ENCODE peak calls at places on chromosome 3, in seven cellular contexts. Q, J, F, O, P, L and I are unnamed samples.

GRCh38 chr3:11784962-11785361 is 61.7 kb downstream of the TAMM41 start:
- DNase-seq in Q (peak), J (no peak), F (no peak), O (no peak), P (no peak), L (no peak), I (no peak)

GRCh38 chr3:184563569-184563925 is 2.0 kb downstream of the EPHB3 start:
- DNase-seq in Q (no peak), J (no peak), F (no peak), O (no peak), P (no peak), L (no peak), I (no peak)

GRCh38 chr3:184600685-184601377 is 39.2 kb downstream of the EPHB3 start:
- DNase-seq in Q (no peak), J (no peak), F (no peak), O (peak), P (no peak), L (no peak), I (no peak)

GRCh38 chr3:174862101-174862500 is 3.0 kb downstream of the NAALADL2 start:
- DNase-seq in Q (no peak), J (no peak), F (no peak), O (peak), P (no peak), L (no peak), I (no peak)

GRCh38 chr3:29370021-29370420 is 89.2 kb downstream of the RBMS3 start:
- DNase-seq in Q (no peak), J (no peak), F (no peak), O (no peak), P (no peak), L (no peak), I (no peak)

GRCh38 chr3:12679468-12679867 is 15.6 kb upstream of the RAF1 start:
- DNase-seq in Q (peak), J (no peak), F (no peak), O (no peak), P (no peak), L (no peak), I (peak)

GRCh38 chr3:28850186-28850585 is 430.7 kb upstream of the RBMS3 start:
- DNase-seq in Q (peak), J (no peak), F (no peak), O (no peak), P (no peak), L (no peak), I (no peak)

GRCh38 chr3:126034481-126035361 is 49.2 kb downstream of the SLC41A3 start:
- DNase-seq in Q (no peak), J (no peak), F (no peak), O (no peak), P (no peak), L (peak), I (no peak)

GRCh38 chr3:168517514-168518071 is 421.9 kb upstream of the GOLIM4 start:
- DNase-seq in Q (no peak), J (peak), F (no peak), O (no peak), P (no peak), L (no peak), I (no peak)

GRCh38 chr3:196115678-196116083 is 33.8 kb upstream of the TFRC start:
- DNase-seq in Q (no peak), J (peak), F (no peak), O (no peak), P (no peak), L (no peak), I (no peak)

GRCh38 chr3:30475038-30475808 is 131.2 kb upstream of the TGFBR2 start:
- DNase-seq in Q (no peak), J (peak), F (no peak), O (no peak), P (peak), L (peak), I (no peak)

GRCh38 chr3:157417247-157417646 is 19.4 kb upstream of the PTX3 start:
- DNase-seq in Q (peak), J (no peak), F (no peak), O (no peak), P (no peak), L (no peak), I (no peak)

GRCh38 chr3:187403768-187404270 is 35.6 kb downstream of the RTP4 start:
- DNase-seq in Q (peak), J (no peak), F (no peak), O (no peak), P (no peak), L (no peak), I (peak)

GRCh38 chr3:37453393-37454391 is 279.3 kb upstream of the LRRFIP2 start:
- DNase-seq in Q (no peak), J (peak), F (no peak), O (peak), P (no peak), L (no peak), I (no peak)

GRCh38 chr3:66011098-66011655 is 27.5 kb downstream of the MAGI1 start:
- DNase-seq in Q (no peak), J (no peak), F (no peak), O (no peak), P (no peak), L (no peak), I (no peak)

GRCh38 chr3:43559961-43560360 is 61.9 kb downstream of the ANO10 start:
- DNase-seq in Q (no peak), J (no peak), F (no peak), O (peak), P (no peak), L (no peak), I (peak)